ENCODE peak calls at places on chromosomes 16 and 17, in four cellular contexts. W is body of pancreas, M is WERI-Rb-1, U is ovary. N is an unnamed sample.
A peak's percentile ranks its signal among the peaks of the same experiment; 100 is the strongest.

GRCh38 chr17:62723842-62724241 is 84.3 kb downstream of the MARCHF10 start:
- DNase-seq in W (no peak), M (peak; percentile 56), U (no peak), N (no peak)

GRCh38 chr17:62674841-62675240 is 47.4 kb downstream of the MRC2 start:
- DNase-seq in W (no peak), M (no peak), U (no peak), N (no peak)

GRCh38 chr17:68972119-68972704 is 17.0 kb upstream of the ABCA8 start:
- DNase-seq in W (no peak), M (no peak), U (no peak), N (peak; percentile 37)

GRCh38 chr17:9107527-9107926 is 86.2 kb downstream of the NTN1 start:
- DNase-seq in W (no peak), M (no peak), U (no peak), N (no peak)

GRCh38 chr17:57302690-57303089 is 46.4 kb downstream of the MSI2 start:
- DNase-seq in W (no peak), M (no peak), U (no peak), N (no peak)

GRCh38 chr16:54519161-54519685 is 232.6 kb upstream of the IRX3 start:
- DNase-seq in W (no peak), M (no peak), U (no peak), N (peak; percentile 21)

GRCh38 chr16:7515543-7515942 is 182.9 kb downstream of the RBFOX1 start:
- DNase-seq in W (no peak), M (no peak), U (no peak), N (no peak)

GRCh38 chr17:59427996-59428395 is 96.5 kb downstream of the YPEL2 start:
- DNase-seq in W (no peak), M (no peak), U (no peak), N (no peak)

DNA sequence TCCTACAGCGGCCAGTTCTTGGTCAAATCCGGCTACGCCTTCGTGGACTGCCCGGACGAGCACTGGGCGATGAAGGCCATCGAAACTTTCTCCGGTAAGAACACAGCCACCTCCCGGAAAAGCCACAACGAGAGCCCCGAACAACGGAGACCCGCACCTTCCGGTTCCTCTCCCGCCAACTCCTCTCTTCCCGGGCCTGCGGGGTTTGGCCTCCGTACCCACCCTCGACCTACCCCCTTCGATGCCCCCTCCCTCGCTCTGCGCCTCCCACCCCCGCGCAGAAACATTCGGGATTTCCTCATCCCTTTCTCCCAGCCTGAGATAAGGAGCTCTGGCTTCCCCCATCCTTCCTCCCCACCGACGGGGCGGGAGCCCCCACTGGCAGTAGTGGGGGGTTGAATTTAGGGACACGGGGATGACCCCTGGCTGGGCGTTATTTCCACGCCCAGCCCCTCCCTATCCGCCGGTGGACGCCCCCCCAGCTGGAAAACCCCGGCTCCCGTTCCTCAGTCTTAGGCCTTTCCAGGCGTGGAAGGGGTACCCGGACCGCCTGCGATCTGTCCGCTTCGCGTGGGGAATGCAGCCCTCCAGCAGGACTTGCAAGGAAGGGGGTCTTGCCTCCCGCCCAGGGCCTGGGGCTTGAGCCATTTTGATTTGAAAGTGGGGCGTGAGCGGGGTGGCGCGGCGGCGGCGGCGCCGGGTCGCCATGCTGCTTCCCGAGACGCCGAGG is 807 bp downstream of the IGF2BP1 start:
- DNase-seq in W (no peak), M (peak; percentile 61), U (no peak), N (no peak)
- H3K4me3 ChIP-seq in W (no peak overlapping the region), M (peak overlapping the region; percentile 91), U (no peak overlapping the region), N (peak overlapping the region; percentile 88)

DNA sequence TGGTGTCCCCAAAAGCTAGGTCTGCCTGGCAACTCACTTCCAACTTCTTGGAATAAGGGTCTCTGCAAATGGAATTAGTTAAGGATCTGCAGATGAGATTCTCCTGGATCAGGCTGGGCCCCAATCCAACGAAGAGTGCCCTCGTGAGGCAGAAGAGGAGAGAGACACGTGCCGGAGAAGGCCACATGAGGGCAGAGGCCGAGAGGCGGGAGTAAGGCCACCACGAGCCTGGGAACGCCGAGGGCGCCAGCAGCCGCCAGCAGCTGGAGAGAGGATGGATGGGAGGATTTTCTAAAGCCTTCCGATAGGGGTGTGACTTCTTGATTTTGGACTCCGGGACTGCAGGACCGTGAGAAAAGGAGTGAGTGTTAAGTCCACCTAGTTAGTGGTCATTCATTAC is 76.3 kb downstream of the JPH3 start:
- DNase-seq in W (no peak), M (no peak), U (no peak), N (no peak)
- TF ChIP-seq CTCF in W (no peak), M (no peak), U (no peak), N (no peak)

GRCh38 chr17:49907279-49907678 is 59.4 kb upstream of the TAC4 start:
- DNase-seq in W (no peak), M (no peak), U (no peak), N (no peak)

GRCh38 chr17:49910858-49911204 is 58.2 kb upstream of the DLX4 start:
- DNase-seq in W (no peak), M (no peak), U (no peak), N (no peak)

GRCh38 chr17:49913226-49914095 is 55.5 kb upstream of the DLX4 start:
- DNase-seq in W (no peak), M (no peak), U (no peak), N (peak; percentile 70)

GRCh38 chr17:49908782-49909714 is 59.9 kb upstream of the DLX4 start:
- DNase-seq in W (no peak), M (no peak), U (no peak), N (no peak)

DNA sequence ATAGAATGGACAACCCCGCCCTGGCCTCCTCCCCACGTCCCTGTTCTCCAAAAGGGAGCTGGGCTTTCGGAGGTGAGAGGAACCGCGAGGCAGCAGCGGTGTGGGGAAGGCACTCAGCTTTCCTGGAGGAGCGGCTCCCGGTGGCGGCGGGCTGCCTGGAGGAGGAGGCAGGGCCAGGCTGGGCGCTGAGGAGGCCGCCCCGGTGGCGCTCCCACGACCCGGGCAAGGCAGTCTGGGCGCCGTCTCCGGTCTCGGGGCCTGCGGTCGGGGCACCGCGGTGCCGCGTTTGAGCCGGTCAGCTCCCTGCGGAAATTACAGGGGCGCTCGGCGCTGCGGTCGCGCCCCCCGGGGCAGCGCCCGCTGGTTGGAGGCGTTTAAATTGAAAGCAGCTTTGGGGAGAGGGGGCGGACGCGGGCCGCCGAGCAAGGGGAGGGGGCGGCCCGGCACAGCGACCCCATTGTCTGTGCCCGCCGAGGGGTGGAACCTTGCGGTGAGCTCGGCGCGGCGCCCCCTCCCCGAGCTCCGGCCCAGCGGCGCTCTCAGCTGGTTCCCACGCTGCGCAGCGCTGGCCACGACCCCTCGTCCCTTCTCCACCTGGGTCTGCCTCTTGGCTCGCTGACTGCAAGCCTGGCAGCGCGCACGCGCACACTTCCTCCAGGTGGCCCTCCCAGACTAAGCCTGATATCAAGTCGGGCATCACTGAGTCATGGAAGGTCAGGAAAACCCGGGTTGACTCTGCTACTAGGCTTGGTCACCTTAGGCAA is 58.7 kb upstream of the DLX4 start:
- DNase-seq in W (peak; percentile 52), M (no peak), U (no peak), N (no peak)
- H3K4me3 ChIP-seq in W (no peak overlapping the region), M (no peak overlapping the region), U (no peak overlapping the region), N (no peak overlapping the region)

GRCh38 chr16:68306633-68307032 is 4.1 kb downstream of the SLC7A6OS start:
- DNase-seq in W (no peak), M (no peak), U (no peak), N (no peak)

GRCh38 chr16:68311316-68311620 is 449 bp downstream of the PRMT7 start:
- DNase-seq in W (no peak), M (no peak), U (no peak), N (peak; percentile 40)

GRCh38 chr16:68313116-68313515 is 2.3 kb downstream of the PRMT7 start:
- DNase-seq in W (no peak), M (peak; percentile 17), U (no peak), N (no peak)

GRCh38 chr16:68309798-68310197 is 948 bp downstream of the SLC7A6OS start:
- DNase-seq in W (no peak), M (no peak), U (no peak), N (no peak)

GRCh38 chr16:68310441-68311315 is at the start of the genes PRMT7 and SLC7A6OS:
- DNase-seq in W (peak; percentile 87), M (peak; percentile 93), U (peak; percentile 83), N (peak; percentile 90)
- TF ChIP-seq CTCF in W (peak; percentile 28), M (no peak), U (peak; percentile 49), N (peak; percentile 10)

GRCh38 chr17:80187090-80187489 is 17.3 kb downstream of the CARD14 start:
- DNase-seq in W (no peak), M (no peak), U (no peak), N (no peak)
- H3K4me3 ChIP-seq in W (no peak overlapping the region), M (no peak overlapping the region), U (no peak overlapping the region), N (no peak overlapping the region)

DNA sequence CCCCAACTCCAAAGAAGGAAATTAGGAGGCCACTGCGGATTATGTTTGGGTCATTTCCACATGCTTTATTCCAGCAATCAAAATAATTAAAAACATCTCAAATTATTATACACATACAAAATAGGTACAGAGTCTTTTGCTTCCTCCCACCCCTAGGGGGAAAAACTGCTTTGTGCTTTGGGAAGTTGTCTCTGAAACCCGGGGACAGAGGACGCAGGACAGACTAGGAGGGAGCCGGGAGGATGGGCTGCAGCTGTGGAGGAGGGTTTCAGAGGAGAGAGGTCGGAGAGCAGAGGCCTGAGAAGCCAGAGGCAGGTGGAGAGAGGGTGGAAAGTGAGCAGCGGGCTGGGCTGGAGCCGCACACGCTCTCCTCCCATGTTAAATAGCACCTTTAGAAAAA is 17.4 kb downstream of the COL1A1 start:
- DNase-seq in W (no peak), M (no peak), U (no peak), N (peak; percentile 34)
- TF ChIP-seq CTCF in W (no peak), M (peak; percentile 4), U (peak; percentile 33), N (peak; percentile 18)